ENCODE peak calls at places on chromosomes 2 and 18, in six cellular contexts. Q is K562, P is thyroid gland, W is stomach, K is IMR-90, R is transverse colon. T is an unnamed sample.

GRCh38 chr18:48137354-48138208 is 207.1 kb upstream of the SMAD2 start:
- DNase-seq in Q (no peak), P (peak; percentile 31), W (peak; percentile 69), K (no peak), R (peak; percentile 66), T (peak; percentile 11)

GRCh38 chr2:210477496-210477895 is 937 bp upstream of the LANCL1 start:
- DNase-seq in Q (peak; percentile 50), P (peak; percentile 33), W (no peak), K (peak; percentile 64), R (no peak), T (no peak)

GRCh38 chr18:655445-655844 is 2.0 kb upstream of the TYMS start:
- DNase-seq in Q (no peak), P (no peak), W (no peak), K (no peak), R (no peak), T (no peak)

GRCh38 chr2:53275743-53276142 is 491.9 kb upstream of the CHAC2 start:
- DNase-seq in Q (no peak), P (no peak), W (no peak), K (no peak), R (no peak), T (no peak)

GRCh38 chr2:162044586-162044985 is 29.4 kb downstream of the DPP4 start:
- DNase-seq in Q (no peak), P (no peak), W (no peak), K (no peak), R (no peak), T (no peak)

GRCh38 chr2:181165199-181165868 is 184.9 kb downstream of the UBE2E3 start:
- DNase-seq in Q (no peak), P (no peak), W (no peak), K (no peak), R (no peak), T (no peak)

GRCh38 chr2:32278476-32278853 is 761 bp downstream of the YIPF4 start:
- DNase-seq in Q (no peak), P (no peak), W (no peak), K (no peak), R (no peak), T (no peak)

GRCh38 chr2:35741556-35741955 is 614.0 kb upstream of the CRIM1 start:
- DNase-seq in Q (no peak), P (no peak), W (no peak), K (no peak), R (no peak), T (no peak)

GRCh38 chr2:178914259-178914849 is 107.1 kb upstream of the TTN start:
- DNase-seq in Q (peak; percentile 75), P (peak; percentile 73), W (peak; percentile 84), K (peak; percentile 79), R (peak; percentile 78), T (peak; percentile 96)

GRCh38 chr2:212530991-212531390 is 7.6 kb downstream of the ERBB4 start:
- DNase-seq in Q (no peak), P (no peak), W (no peak), K (no peak), R (no peak), T (no peak)

GRCh38 chr2:177334940-177335543 is 57.5 kb upstream of the AGPS start:
- DNase-seq in Q (peak; percentile 79), P (no peak), W (no peak), K (peak; percentile 40), R (no peak), T (no peak)

GRCh38 chr2:128494640-128495321 is 176.1 kb upstream of the HS6ST1 start:
- DNase-seq in Q (no peak), P (no peak), W (peak; percentile 32), K (no peak), R (no peak), T (peak; percentile 89)

GRCh38 chr2:176188969-176189665 is 649 bp downstream of the HOXD1 start:
- DNase-seq in Q (no peak), P (no peak), W (no peak), K (no peak), R (peak; percentile 43), T (no peak)

GRCh38 chr18:34729264-34729663 is 19.2 kb downstream of the DTNA start:
- DNase-seq in Q (no peak), P (peak; percentile 38), W (no peak), K (no peak), R (peak; percentile 27), T (no peak)

DNA sequence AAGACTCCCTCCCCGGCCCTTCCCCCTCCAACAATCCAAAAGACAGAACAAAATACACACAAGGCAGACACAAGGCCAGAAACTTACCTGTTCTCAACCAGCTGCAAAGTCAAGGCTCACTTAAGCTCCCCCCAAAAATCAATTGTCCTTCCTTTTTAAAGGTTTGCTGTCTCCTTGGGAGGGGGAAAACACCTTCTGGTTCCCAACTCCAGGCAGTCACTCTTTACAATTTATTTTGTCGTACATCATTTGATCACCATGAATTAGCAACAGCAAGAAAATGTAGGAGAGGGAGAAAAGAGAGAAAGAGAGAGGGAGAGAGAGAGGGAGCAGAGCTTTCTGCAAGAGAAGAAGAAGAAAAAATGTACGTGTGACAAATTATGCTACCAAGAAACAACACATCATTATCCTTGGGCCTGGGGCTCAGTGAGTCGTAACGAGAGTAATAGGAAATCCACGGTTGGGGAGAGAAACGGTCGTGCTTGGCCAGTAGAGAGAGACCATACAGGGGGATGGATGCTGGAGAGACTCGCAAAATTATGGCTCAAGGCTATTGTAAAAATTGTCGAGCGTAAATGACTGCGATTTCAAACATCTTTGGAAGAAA is at the start of gene KLHL14:
- DNase-seq in Q (no peak), P (peak; percentile 57), W (no peak), K (no peak), R (no peak), T (no peak)
- H3K4me3 ChIP-seq in Q (no peak within 1 kb of the TSS), P (peak within 1 kb of the TSS; percentile 69), W (peak within 1 kb of the TSS; percentile 61), K (no peak within 1 kb of the TSS), R (peak within 1 kb of the TSS; percentile 4), T (no peak within 1 kb of the TSS)

GRCh38 chr2:219603784-219604183 is 6.1 kb downstream of the STK11IP start:
- DNase-seq in Q (no peak), P (no peak), W (no peak), K (no peak), R (no peak), T (no peak)
- TF ChIP-seq POLR2A in Q (no peak), P (no peak), W (no peak), K (no peak), R (no peak), T (no peak)

GRCh38 chr2:170972508-170973224 is 43.6 kb downstream of the GORASP2 start:
- DNase-seq in Q (no peak), P (no peak), W (no peak), K (no peak), R (no peak), T (no peak)
- H3K4me3 ChIP-seq in Q (peak overlapping the region; percentile 56), P (no peak overlapping the region), W (peak overlapping the region; percentile 76), K (no peak overlapping the region), R (no peak overlapping the region), T (no peak overlapping the region)

GRCh38 chr2:20449501-20450200 is 2.8 kb downstream of the RHOB start:
- DNase-seq in Q (no peak), P (no peak), W (peak; percentile 45), K (peak; percentile 46), R (no peak), T (peak; percentile 70)
- TF ChIP-seq POLR2A in Q (no peak), P (peak; percentile 5), W (no peak), K (no peak), R (no peak), T (peak; percentile 68)

GRCh38 chr2:219530048-219530963 is 13.3 kb downstream of the CHPF start:
- DNase-seq in Q (peak; percentile 77), P (peak; percentile 72), W (peak; percentile 85), K (peak; percentile 78), R (peak; percentile 84), T (peak; percentile 88)
- H3K4me3 ChIP-seq in Q (no peak overlapping the region), P (no peak overlapping the region), W (no peak overlapping the region), K (peak overlapping the region; percentile 22), R (no peak overlapping the region), T (no peak overlapping the region)

GRCh38 chr18:74498712-74499629 is 2.8 kb downstream of the CNDP2 start:
- DNase-seq in Q (peak; percentile 31), P (peak; percentile 91), W (peak; percentile 72), K (no peak), R (peak; percentile 71), T (peak; percentile 31)
- TF ChIP-seq POLR2A in Q (no peak), P (peak; percentile 48), W (no peak), K (no peak), R (no peak), T (no peak)

GRCh38 chr2:218859994-218860831 is 608 bp downstream of the WNT6 start:
- DNase-seq in Q (no peak), P (no peak), W (no peak), K (no peak), R (no peak), T (no peak)
- H3K4me3 ChIP-seq in Q (no peak overlapping the region), P (no peak overlapping the region), W (peak overlapping the region; percentile 51), K (peak overlapping the region; percentile 35), R (peak overlapping the region; percentile 21), T (no peak overlapping the region)

GRCh38 chr2:238285653-238286082 is 2.7 kb downstream of the PER2 start:
- DNase-seq in Q (no peak), P (peak; percentile 92), W (peak; percentile 91), K (peak; percentile 94), R (peak; percentile 89), T (peak; percentile 59)
- TF ChIP-seq POLR2A in Q (no peak), P (peak; percentile 26), W (no peak), K (no peak), R (peak; percentile 34), T (no peak)

T was measured in adrenal gland.